ENCODE peak calls at places on chromosomes 5 and 9, in nine cellular contexts. Q is HFFc6, J is fibroblast of villous mesenchyme, D is body of pancreas, E is A549, T is neural crest cell, L is type B pancreatic cell, B is fibroblast of the aortic adventitia, I is stomach. P is an unnamed sample.
A peak's percentile ranks its signal among the peaks of the same experiment; 100 is the strongest.

GRCh38 chr9:105842023-105842644 is 147.8 kb downstream of the TMEM38B start:
- DNase-seq in Q (peak; percentile 37), J (peak; percentile 46), D (peak; percentile 20), E (peak; percentile 47), T (peak; percentile 40), L (no peak), B (peak; percentile 41), I (no peak), P (no peak)

GRCh38 chr5:151239237-151239861 is 13.6 kb upstream of the GM2A start:
- DNase-seq in Q (peak; percentile 62), J (peak; percentile 79), D (peak; percentile 76), E (peak; percentile 60), T (peak; percentile 54), L (no peak), B (peak; percentile 79), I (peak; percentile 80), P (no peak)

GRCh38 chr5:122292357-122292756 is 19.7 kb upstream of the SNCAIP start:
- DNase-seq in Q (no peak), J (peak; percentile 88), D (no peak), E (no peak), T (no peak), L (no peak), B (peak; percentile 3), I (no peak), P (no peak)

GRCh38 chr9:92094655-92095054 is 20.6 kb downstream of the SPTLC1 start:
- DNase-seq in Q (peak; percentile 9), J (peak; percentile 10), D (no peak), E (no peak), T (no peak), L (no peak), B (no peak), I (no peak), P (no peak)

GRCh38 chr5:16737173-16737572 is 120.4 kb upstream of the RETREG1 start:
- DNase-seq in Q (no peak), J (no peak), D (no peak), E (no peak), T (no peak), L (no peak), B (no peak), I (no peak), P (no peak)

GRCh38 chr5:138275379-138275782 is 960 bp upstream of the GFRA3 start:
- DNase-seq in Q (no peak), J (peak; percentile 10), D (peak; percentile 20), E (no peak), T (no peak), L (no peak), B (no peak), I (no peak), P (no peak)

GRCh38 chr5:40676643-40677333 is 2.9 kb upstream of the PTGER4 start:
- DNase-seq in Q (peak; percentile 62), J (peak; percentile 63), D (peak; percentile 41), E (no peak), T (no peak), L (no peak), B (peak; percentile 81), I (no peak), P (no peak)

GRCh38 chr9:77403244-77403643 is 225.9 kb downstream of the VPS13A start:
- DNase-seq in Q (no peak), J (peak; percentile 36), D (no peak), E (no peak), T (no peak), L (no peak), B (no peak), I (no peak), P (no peak)

GRCh38 chr5:107305999-107306398 is 364.7 kb downstream of the EFNA5 start:
- DNase-seq in Q (no peak), J (no peak), D (no peak), E (no peak), T (no peak), L (no peak), B (no peak), I (no peak), P (no peak)

GRCh38 chr9:15221746-15222145 is 85.3 kb downstream of the TTC39B start:
- DNase-seq in Q (no peak), J (peak; percentile 23), D (no peak), E (no peak), T (no peak), L (no peak), B (peak; percentile 14), I (no peak), P (no peak)

GRCh38 chr9:133679056-133679455 is 42.9 kb downstream of the DBH start:
- DNase-seq in Q (no peak), J (no peak), D (no peak), E (no peak), T (no peak), L (no peak), B (no peak), I (no peak), P (no peak)

GRCh38 chr9:34612788-34613390 is 992 bp upstream of the RPP25L start:
- DNase-seq in Q (peak; percentile 71), J (peak; percentile 67), D (peak; percentile 82), E (peak; percentile 80), T (peak; percentile 81), L (peak; percentile 80), B (peak; percentile 76), I (peak; percentile 78), P (no peak)

GRCh38 chr5:14428302-14429081 is 153.1 kb upstream of the OTULINL start:
- DNase-seq in Q (peak; percentile 46), J (peak; percentile 86), D (peak; percentile 61), E (no peak), T (no peak), L (no peak), B (peak; percentile 46), I (no peak), P (no peak)

GRCh38 chr9:89375181-89375760 is 57.0 kb downstream of the SECISBP2 start:
- DNase-seq in Q (no peak), J (peak; percentile 8), D (peak; percentile 41), E (no peak), T (no peak), L (no peak), B (no peak), I (no peak), P (no peak)

DNA sequence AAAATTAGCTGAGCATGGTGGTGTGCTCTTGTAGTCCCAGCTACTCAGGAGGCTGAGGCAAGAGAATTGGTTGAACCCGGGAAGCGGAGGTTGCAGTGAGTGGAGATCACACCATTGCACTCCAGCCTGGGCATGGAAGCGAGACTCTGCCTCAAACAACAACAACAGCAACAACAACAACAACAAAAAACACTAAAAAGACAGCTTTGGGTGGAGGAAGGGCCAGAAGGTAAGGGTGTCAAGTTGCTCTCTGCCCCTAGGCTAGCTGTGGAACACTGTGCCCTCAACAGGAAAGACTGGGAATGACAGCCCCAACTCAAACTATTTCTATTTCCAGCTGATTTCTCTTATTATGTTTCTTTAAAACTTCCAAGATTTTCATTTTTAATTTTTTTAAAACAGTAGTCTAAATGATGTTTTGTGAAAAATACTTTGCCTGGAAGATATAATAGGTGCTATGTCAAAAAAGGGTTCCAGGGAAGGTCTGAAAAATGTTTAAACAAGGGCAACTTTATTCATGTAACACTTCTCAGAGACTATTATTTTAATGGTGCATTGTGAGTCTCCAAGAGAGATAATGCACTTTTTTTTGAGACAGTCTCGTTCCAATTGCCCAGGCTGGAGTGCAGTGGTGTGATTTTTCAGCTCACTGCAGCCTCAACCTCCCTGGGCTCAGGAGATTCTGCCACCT is 29.9 kb downstream of the CLINT1 start:
- DNase-seq in Q (no peak), J (no peak), D (no peak), E (peak; percentile 19), T (no peak), L (no peak), B (no peak), I (no peak), P (no peak)
- TF ChIP-seq CTCF in Q (peak; percentile 60), J (peak; percentile 50), D (peak; percentile 34), E (peak; percentile 11), T (peak; percentile 46), L (peak; percentile 57), B (peak; percentile 36), I (no peak), P (peak; percentile 38)

GRCh38 chr9:120348951-120349429 is 231.0 kb downstream of the CDK5RAP2 start:
- DNase-seq in Q (peak; percentile 16), J (peak; percentile 57), D (peak; percentile 30), E (peak; percentile 62), T (peak; percentile 45), L (no peak), B (peak; percentile 56), I (peak; percentile 30), P (no peak)
- TF ChIP-seq CTCF in Q (peak; percentile 79), J (peak; percentile 69), D (peak; percentile 55), E (peak; percentile 75), T (peak; percentile 79), L (peak; percentile 85), B (peak; percentile 75), I (no peak), P (peak; percentile 74)

GRCh38 chr9:98117984-98118639 is 910 bp downstream of the TRIM14 start:
- DNase-seq in Q (peak; percentile 61), J (peak; percentile 12), D (peak; percentile 60), E (peak; percentile 62), T (no peak), L (no peak), B (no peak), I (peak; percentile 52), P (no peak)

GRCh38 chr9:98124637-98125426 is 5.8 kb upstream of the TRIM14 start:
- DNase-seq in Q (no peak), J (no peak), D (no peak), E (no peak), T (no peak), L (no peak), B (no peak), I (no peak), P (no peak)

GRCh38 chr9:98120476-98120875 is 1.5 kb upstream of the TRIM14 start:
- DNase-seq in Q (no peak), J (no peak), D (no peak), E (no peak), T (no peak), L (no peak), B (no peak), I (no peak), P (no peak)

GRCh38 chr9:98118640-98119601 is at the start of gene TRIM14:
- DNase-seq in Q (peak; percentile 49), J (peak; percentile 73), D (peak; percentile 63), E (peak; percentile 47), T (peak; percentile 48), L (no peak), B (peak; percentile 19), I (peak; percentile 72), P (no peak)

GRCh38 chr9:98121096-98121495 is 2.1 kb upstream of the TRIM14 start:
- DNase-seq in Q (no peak), J (no peak), D (no peak), E (peak; percentile 38), T (no peak), L (no peak), B (no peak), I (no peak), P (no peak)
- TF ChIP-seq CTCF in Q (no peak), J (no peak), D (no peak), E (no peak), T (no peak), L (no peak), B (no peak), I (no peak), P (no peak)

DNA sequence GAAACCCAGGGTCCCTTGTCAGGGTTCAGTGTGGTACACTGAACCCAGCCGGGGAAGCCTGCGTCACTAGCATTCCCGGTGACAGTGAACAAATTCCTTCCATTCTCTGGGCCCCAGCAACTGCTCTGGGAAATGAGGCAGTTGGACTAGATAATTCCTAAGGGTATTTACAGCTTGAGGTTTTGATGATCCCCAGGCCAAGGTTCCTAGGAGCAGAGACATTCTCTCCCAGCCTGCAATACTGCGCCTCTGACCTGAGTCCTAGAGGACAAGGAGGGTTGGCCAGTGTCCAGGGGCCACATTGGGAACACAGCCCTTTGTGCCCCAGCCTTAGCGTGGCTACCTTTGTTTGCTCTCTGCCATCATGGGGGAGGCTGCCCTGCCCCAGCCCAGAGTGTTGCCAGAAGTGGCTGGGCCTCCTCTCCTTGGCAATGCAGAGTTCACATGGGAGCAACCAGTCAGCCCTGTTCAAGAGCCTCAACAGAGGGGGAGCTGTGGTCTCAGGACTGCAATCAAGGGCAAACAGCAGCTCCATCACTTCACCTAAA is 178.2 kb downstream of the SEC61B start:
- DNase-seq in Q (no peak), J (peak; percentile 66), D (peak; percentile 16), E (no peak), T (no peak), L (no peak), B (no peak), I (no peak), P (no peak)
- TF ChIP-seq CTCF in Q (no peak), J (no peak), D (no peak), E (no peak), T (no peak), L (no peak), B (no peak), I (no peak), P (no peak)